ENCODE peak calls at places on chromosomes 5 and 9, in eight cellular contexts. R is fibroblast of mammary gland, L is esophagus squamous epithelium, J is H9, W is fibroblast of lung, U is AG09309, D is sigmoid colon, I is astrocyte of the spinal cord. C is an unnamed sample.

GRCh38 chr9:74147906-74148305 is 349.2 kb upstream of the RORB start:
- DNase-seq in R (peak), L (no peak), J (no peak), W (no peak), U (no peak), D (no peak), I (peak), C (no peak)

GRCh38 chr9:110835859-110836271 is 167.3 kb downstream of the MUSK start:
- DNase-seq in R (peak), L (no peak), J (no peak), W (peak), U (no peak), D (no peak), I (peak), C (peak)

GRCh38 chr9:24516463-24516862 is 29.2 kb downstream of the IZUMO3 start:
- DNase-seq in R (no peak), L (no peak), J (no peak), W (no peak), U (no peak), D (no peak), I (peak), C (no peak)

GRCh38 chr5:3931976-3932375 is 336.3 kb downstream of the IRX1 start:
- DNase-seq in R (no peak), L (no peak), J (no peak), W (no peak), U (no peak), D (no peak), I (no peak), C (no peak)

GRCh38 chr5:135232958-135233357 is 166.1 kb downstream of the MACROH2A1 start:
- DNase-seq in R (no peak), L (no peak), J (no peak), W (no peak), U (no peak), D (peak), I (no peak), C (no peak)

GRCh38 chr5:16933337-16933736 is 2.8 kb downstream of the MYO10 start:
- DNase-seq in R (no peak), L (no peak), J (no peak), W (no peak), U (no peak), D (no peak), I (no peak), C (no peak)

GRCh38 chr5:1732955-1733354 is 66.7 kb downstream of the MRPL36 start:
- DNase-seq in R (no peak), L (no peak), J (peak), W (no peak), U (no peak), D (no peak), I (no peak), C (no peak)

GRCh38 chr9:114344692-114345091 is 15.0 kb downstream of the ORM2 start:
- DNase-seq in R (no peak), L (no peak), J (no peak), W (no peak), U (no peak), D (no peak), I (no peak), C (no peak)

GRCh38 chr9:95808001-95808400 is 67.5 kb upstream of the ERCC6L2 start:
- DNase-seq in R (no peak), L (no peak), J (no peak), W (peak), U (no peak), D (no peak), I (peak), C (peak)

GRCh38 chr9:124780060-124780756 is 3.3 kb downstream of the OLFML2A start:
- DNase-seq in R (peak), L (no peak), J (no peak), W (no peak), U (no peak), D (peak), I (no peak), C (peak)

GRCh38 chr5:151251001-151251551 is 1.9 kb upstream of the GM2A start:
- DNase-seq in R (no peak), L (no peak), J (peak), W (no peak), U (no peak), D (no peak), I (no peak), C (no peak)

GRCh38 chr9:114224247-114224610 is 68.9 kb downstream of the COL27A1 start:
- DNase-seq in R (peak), L (no peak), J (no peak), W (peak), U (no peak), D (no peak), I (peak), C (peak)

GRCh38 chr5:100186181-100186580 is 349.0 kb upstream of the FAM174A start:
- DNase-seq in R (no peak), L (no peak), J (no peak), W (no peak), U (no peak), D (no peak), I (no peak), C (no peak)

GRCh38 chr9:124216474-124217176 is 41.1 kb upstream of the NEK6 start:
- DNase-seq in R (no peak), L (no peak), J (no peak), W (no peak), U (no peak), D (peak), I (no peak), C (no peak)

GRCh38 chr5:177133119-177133844 is at the start of gene NSD1:
- DNase-seq in R (peak), L (peak), J (peak), W (peak), U (no peak), D (peak), I (peak), C (peak)

GRCh38 chr9:138120511-138121437 is 243.2 kb downstream of the CACNA1B start:
- DNase-seq in R (no peak), L (no peak), J (no peak), W (no peak), U (no peak), D (no peak), I (no peak), C (no peak)

GRCh38 chr5:154811653-154812465 is 38.5 kb downstream of the FAXDC2 start:
- DNase-seq in R (peak), L (no peak), J (peak), W (peak), U (peak), D (peak), I (peak), C (peak)

GRCh38 chr9:131713016-131713415 is 26.9 kb downstream of the RAPGEF1 start:
- DNase-seq in R (no peak), L (no peak), J (no peak), W (no peak), U (no peak), D (no peak), I (no peak), C (no peak)

GRCh38 chr5:78295035-78295961 is 800 bp upstream of the AP3B1 start:
- DNase-seq in R (no peak), L (no peak), J (peak), W (no peak), U (no peak), D (peak), I (no peak), C (no peak)

GRCh38 chr5:133111299-133111698 is 59.5 kb downstream of the HSPA4 start:
- DNase-seq in R (peak), L (no peak), J (peak), W (peak), U (peak), D (peak), I (peak), C (peak)

GRCh38 chr5:34517249-34517648 is 138.9 kb upstream of the RAI14 start:
- DNase-seq in R (peak), L (no peak), J (no peak), W (peak), U (no peak), D (no peak), I (peak), C (peak)

GRCh38 chr5:129135633-129136032 is 41.1 kb downstream of the ISOC1 start:
- DNase-seq in R (no peak), L (no peak), J (peak), W (no peak), U (no peak), D (no peak), I (no peak), C (no peak)

GRCh38 chr9:71774917-71775316 is 6.6 kb upstream of the CEMIP2 start:
- DNase-seq in R (no peak), L (no peak), J (no peak), W (no peak), U (no peak), D (no peak), I (no peak), C (no peak)

GRCh38 chr9:84226126-84226525 is 114.4 kb downstream of the SLC28A3 start:
- DNase-seq in R (no peak), L (no peak), J (no peak), W (no peak), U (no peak), D (no peak), I (no peak), C (no peak)

GRCh38 chr5:10621837-10622236 is 58.0 kb downstream of the ANKRD33B start:
- DNase-seq in R (no peak), L (no peak), J (no peak), W (no peak), U (no peak), D (no peak), I (no peak), C (no peak)

GRCh38 chr5:104344809-104345512 is 782.4 kb upstream of the NUDT12 start:
- DNase-seq in R (peak), L (no peak), J (no peak), W (peak), U (no peak), D (no peak), I (peak), C (peak)

GRCh38 chr9:114285166-114285867 is 37.6 kb upstream of the ORM1 start:
- DNase-seq in R (peak), L (no peak), J (peak), W (peak), U (no peak), D (peak), I (peak), C (peak)

GRCh38 chr5:1349246-1349645 is 4.3 kb upstream of the CLPTM1L start:
- DNase-seq in R (no peak), L (no peak), J (no peak), W (no peak), U (no peak), D (no peak), I (no peak), C (no peak)

GRCh38 chr5:137565450-137565849 is 66.3 kb upstream of the SPOCK1 start:
- DNase-seq in R (peak), L (no peak), J (no peak), W (no peak), U (peak), D (no peak), I (peak), C (peak)

GRCh38 chr9:136634904-136635303 is 27.8 kb upstream of the EGFL7 start:
- DNase-seq in R (no peak), L (no peak), J (no peak), W (no peak), U (no peak), D (no peak), I (no peak), C (no peak)

GRCh38 chr5:115262066-115262404 is 642 bp downstream of the PGGT1B start:
- DNase-seq in R (no peak), L (no peak), J (no peak), W (peak), U (no peak), D (no peak), I (peak), C (peak)

GRCh38 chr5:10278658-10279279 is 28.7 kb downstream of the CCT5 start:
- DNase-seq in R (no peak), L (no peak), J (no peak), W (no peak), U (no peak), D (no peak), I (no peak), C (no peak)

GRCh38 chr9:76604171-76604570 is 145.2 kb downstream of the GCNT1 start:
- DNase-seq in R (no peak), L (no peak), J (no peak), W (no peak), U (no peak), D (no peak), I (no peak), C (no peak)

GRCh38 chr9:111013707-111014106 is 24.6 kb downstream of the LPAR1 start:
- DNase-seq in R (no peak), L (no peak), J (no peak), W (no peak), U (no peak), D (no peak), I (no peak), C (no peak)

GRCh38 chr5:35239911-35240610 is 9.8 kb upstream of the PRLR start:
- DNase-seq in R (no peak), L (no peak), J (no peak), W (no peak), U (no peak), D (no peak), I (no peak), C (no peak)

GRCh38 chr5:146052780-146053179 is 52.6 kb downstream of the PLAC8L1 start:
- DNase-seq in R (no peak), L (no peak), J (no peak), W (no peak), U (no peak), D (no peak), I (no peak), C (peak)
- TF ChIP-seq CTCF in R (peak), L (no peak), J (peak), W (no peak), U (no peak), D (no peak), I (peak), C (peak)

DNA sequence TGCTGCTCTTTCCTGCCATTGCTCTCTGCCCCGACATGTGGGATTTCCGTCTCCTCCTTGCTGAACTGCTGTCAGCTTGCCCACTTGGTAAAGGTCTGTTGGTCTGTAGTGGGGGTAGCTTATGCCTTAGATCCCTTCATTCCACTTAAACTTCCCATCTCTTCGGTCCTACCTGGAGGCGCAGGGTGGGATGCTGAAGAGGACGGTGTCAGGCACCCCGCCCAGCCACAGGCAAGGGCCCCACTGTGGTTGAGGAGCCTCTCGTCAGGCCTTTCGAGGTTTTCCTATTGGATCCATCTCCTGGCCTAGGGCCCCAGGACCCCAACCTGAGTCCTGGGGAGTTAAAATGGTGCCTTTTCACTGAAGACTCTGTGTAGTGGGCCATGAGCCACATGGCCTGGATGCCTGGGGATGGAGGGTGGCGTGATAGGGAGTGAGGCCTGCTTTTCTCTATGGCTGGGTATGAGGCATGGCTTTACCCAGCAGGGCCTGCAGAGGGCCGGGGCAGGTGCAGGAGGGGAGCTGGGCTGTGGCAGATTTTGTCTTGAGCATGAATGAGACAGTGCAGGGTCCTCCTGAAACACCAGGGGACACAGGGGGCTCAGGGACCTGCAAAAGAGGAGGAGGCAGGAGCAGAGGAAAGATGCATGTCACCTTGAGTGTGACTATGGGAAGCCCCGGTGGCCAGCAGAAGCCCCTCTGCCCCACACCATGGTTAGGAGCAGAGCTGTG is 25.8 kb upstream of the RNF130 start:
- DNase-seq in R (no peak), L (no peak), J (no peak), W (no peak), U (no peak), D (no peak), I (no peak), C (no peak)
- TF ChIP-seq CTCF in R (no peak), L (no peak), J (peak), W (no peak), U (no peak), D (no peak), I (no peak), C (no peak)

DNA sequence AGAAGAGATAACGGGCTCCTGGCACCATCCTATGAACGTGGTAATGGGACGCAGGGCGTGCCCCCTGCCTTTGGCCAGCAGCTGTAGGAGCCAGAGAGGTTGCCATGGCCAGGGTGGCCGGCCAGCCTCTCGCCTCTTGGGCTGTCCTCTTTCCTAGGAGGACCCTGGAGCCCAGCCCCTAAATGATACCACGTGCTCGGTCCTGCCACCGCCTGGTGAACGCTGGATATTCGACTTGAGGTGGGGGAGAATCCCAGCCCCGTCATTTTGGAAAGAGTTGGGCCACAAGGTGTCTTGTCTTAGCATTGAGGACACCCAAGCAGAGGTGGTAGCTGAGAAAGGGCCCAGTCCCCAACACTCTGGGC is 391 bp upstream of the NRG2 start:
- DNase-seq in R (peak), L (no peak), J (peak), W (no peak), U (no peak), D (no peak), I (no peak), C (no peak)
- TF ChIP-seq CTCF in R (no peak), L (peak), J (peak), W (no peak), U (no peak), D (peak), I (peak), C (no peak)

DNA sequence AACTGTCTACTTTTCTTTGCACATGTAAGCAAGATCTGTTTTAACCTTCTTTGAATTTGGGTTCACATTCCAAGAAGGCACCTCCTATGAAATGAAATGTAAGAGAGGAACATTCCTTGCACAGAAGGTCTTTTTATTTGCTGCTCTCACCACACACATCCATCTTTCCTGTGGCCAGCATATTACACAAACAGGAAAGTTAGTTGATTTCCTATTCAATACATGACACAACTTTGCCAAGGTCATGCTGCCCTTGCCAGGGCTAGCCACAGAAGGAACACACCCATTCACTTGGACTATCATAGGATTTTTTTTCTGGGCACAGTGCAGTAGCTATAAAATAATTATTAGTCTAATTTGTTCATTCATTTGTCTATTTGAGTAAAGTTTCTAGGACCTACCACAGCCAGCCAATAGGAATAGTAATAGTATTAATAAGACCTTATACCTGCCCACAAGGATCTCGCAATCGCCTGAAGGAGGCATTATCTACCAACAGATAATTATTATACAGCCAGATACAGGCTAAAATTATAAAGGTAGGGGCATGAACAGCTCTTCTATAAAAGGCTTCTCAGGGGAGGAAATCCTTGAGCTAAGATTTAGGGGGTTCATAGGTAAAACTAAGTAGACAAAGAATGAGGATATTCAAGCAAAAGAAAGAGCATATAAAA is 78.1 kb upstream of the NREP start:
- DNase-seq in R (peak), L (no peak), J (no peak), W (peak), U (peak), D (no peak), I (peak), C (peak)
- TF ChIP-seq CTCF in R (no peak), L (no peak), J (peak), W (no peak), U (no peak), D (no peak), I (peak), C (no peak)

GRCh38 chr5:158911693-158912363 is 187.9 kb downstream of the EBF1 start:
- DNase-seq in R (peak), L (no peak), J (no peak), W (no peak), U (no peak), D (no peak), I (no peak), C (no peak)

GRCh38 chr5:158917731-158918130 is 182.0 kb downstream of the EBF1 start:
- DNase-seq in R (no peak), L (no peak), J (no peak), W (no peak), U (no peak), D (no peak), I (no peak), C (no peak)

GRCh38 chr5:158908690-158909325 is 190.9 kb downstream of the EBF1 start:
- DNase-seq in R (no peak), L (no peak), J (no peak), W (no peak), U (no peak), D (no peak), I (no peak), C (no peak)

GRCh38 chr5:158910782-158911692 is 188.7 kb downstream of the EBF1 start:
- DNase-seq in R (peak), L (no peak), J (no peak), W (peak), U (peak), D (no peak), I (no peak), C (peak)

GRCh38 chr5:158914008-158914407 is 185.7 kb downstream of the EBF1 start:
- DNase-seq in R (no peak), L (no peak), J (no peak), W (no peak), U (no peak), D (no peak), I (no peak), C (no peak)
- TF ChIP-seq CTCF in R (no peak), L (no peak), J (no peak), W (no peak), U (no peak), D (no peak), I (no peak), C (no peak)

DNA sequence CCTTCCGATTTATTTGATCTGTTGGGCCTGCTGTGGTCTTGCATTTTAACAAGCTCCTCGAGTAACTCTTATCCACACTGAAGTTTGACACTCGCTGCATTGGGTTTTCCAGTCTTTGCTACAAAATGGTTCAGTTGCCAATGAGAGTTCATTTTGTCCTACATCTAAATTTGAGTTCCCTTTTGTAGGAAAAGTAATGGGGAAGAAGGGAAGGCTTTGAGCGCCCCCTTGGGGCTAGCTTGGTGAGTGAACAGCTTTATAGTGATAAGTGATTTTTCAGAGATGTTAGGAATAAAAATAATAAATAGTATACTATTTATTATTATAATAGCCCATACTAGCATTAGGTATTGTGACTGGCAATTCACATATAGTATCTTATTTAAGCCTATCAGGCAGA is 89.9 kb upstream of the GNAQ start:
- DNase-seq in R (peak), L (no peak), J (peak), W (peak), U (peak), D (peak), I (peak), C (peak)
- TF ChIP-seq CTCF in R (peak), L (peak), J (peak), W (peak), U (peak), D (peak), I (peak), C (peak)

GRCh38 chr5:43106290-43106638 is 14.4 kb upstream of the ZNF131 start:
- DNase-seq in R (peak), L (no peak), J (no peak), W (no peak), U (no peak), D (no peak), I (no peak), C (no peak)

GRCh38 chr5:43113546-43113945 is 7.2 kb upstream of the ZNF131 start:
- DNase-seq in R (no peak), L (no peak), J (no peak), W (no peak), U (no peak), D (no peak), I (no peak), C (no peak)

GRCh38 chr5:43105369-43106289 is 15.1 kb upstream of the ZNF131 start:
- DNase-seq in R (peak), L (peak), J (peak), W (peak), U (peak), D (peak), I (peak), C (peak)

GRCh38 chr5:43115968-43116367 is 4.7 kb upstream of the ZNF131 start:
- DNase-seq in R (no peak), L (no peak), J (no peak), W (no peak), U (no peak), D (no peak), I (no peak), C (no peak)

GRCh38 chr5:43110606-43111170 is 10.0 kb upstream of the ZNF131 start:
- DNase-seq in R (no peak), L (no peak), J (peak), W (no peak), U (no peak), D (no peak), I (no peak), C (no peak)
- TF ChIP-seq CTCF in R (peak), L (no peak), J (peak), W (no peak), U (peak), D (no peak), I (peak), C (peak)